ENCODE peak calls at places on chromosomes 6 and 20, in nine cellular contexts. C is stimulated activated CD4-positive, alpha-beta T cell treated with anti-CD3 and anti-CD28 coated beads, Interleukin-4, amount 100 ng/mL, for 1 hour; G is NCI-H1694; K is HTR-8/SVneo; B is M059J; J is HS-27A; F is HFFc6; S is astrocyte of the spinal cord; L is iPS-NIHi11. N is an unnamed sample.

GRCh38 chr6:13380761-13381160 is 52.4 kb upstream of the TBC1D7 start:
- DNase-seq in K (no peak), B (no peak), F (no peak), C (no peak), S (no peak), G (no peak), J (no peak), L (no peak), N (no peak)

GRCh38 chr6:151240036-151240685 is 394 bp downstream of the AKAP12 start:
- DNase-seq in C (peak; percentile 26), J (no peak), K (peak; percentile 69), F (peak; percentile 0), G (peak; percentile 46), S (peak; percentile 88), L (peak; percentile 92), B (peak; percentile 76), N (peak; percentile 25)

GRCh38 chr20:51044796-51045195 is 21.9 kb upstream of the KCNG1 start:
- DNase-seq in F (no peak), G (no peak), L (no peak), C (no peak), B (no peak), S (no peak), K (no peak), J (no peak), N (no peak)

GRCh38 chr20:3330046-3330741 is 77.3 kb downstream of the DNAAF9 start:
- DNase-seq in F (peak; percentile 12), S (no peak), L (no peak), C (no peak), G (peak; percentile 16), J (no peak), K (no peak), B (peak; percentile 15), N (peak; percentile 35)

GRCh38 chr20:58146081-58146734 is 82.2 kb downstream of the ANKRD60 start:
- DNase-seq in S (no peak), C (no peak), J (no peak), F (no peak), G (no peak), K (no peak), L (no peak), B (no peak), N (no peak)

GRCh38 chr6:106470316-106470715 is 109.8 kb downstream of the CRYBG1 start:
- DNase-seq in B (no peak), G (no peak), K (no peak), F (no peak), S (no peak), J (no peak), C (no peak), L (no peak), N (no peak)

GRCh38 chr6:166707045-166707444 is 80.0 kb upstream of the RPS6KA2 start:
- DNase-seq in C (no peak), G (no peak), K (no peak), B (no peak), F (no peak), S (peak; percentile 29), L (peak; percentile 82), J (no peak), N (peak; percentile 60)

GRCh38 chr6:158815915-158816314 is 3.3 kb downstream of the EZR start:
- DNase-seq in G (no peak), B (no peak), F (no peak), C (no peak), S (no peak), J (no peak), K (no peak), L (no peak), N (no peak)

GRCh38 chr6:133817460-133818047 is 71.4 kb upstream of the TCF21 start:
- DNase-seq in F (no peak), B (no peak), S (no peak), J (no peak), C (peak; percentile 49), G (no peak), L (peak; percentile 69), K (no peak), N (no peak)

GRCh38 chr6:6714498-6715360 is 126.2 kb downstream of the LY86 start:
- DNase-seq in L (no peak), F (no peak), B (no peak), J (no peak), C (no peak), K (no peak), G (no peak), S (no peak), N (no peak)

GRCh38 chr20:63009044-63009961 is 2.5 kb upstream of the BHLHE23 start:
- DNase-seq in C (peak; percentile 86), F (peak; percentile 39), G (peak; percentile 41), J (peak; percentile 20), S (peak; percentile 44), B (peak; percentile 62), L (peak; percentile 94), K (peak; percentile 99), N (peak; percentile 74)